ENCODE peak calls at places on chromosomes 4 and X, in five cellular contexts. D, P, T, X and L are unnamed samples.

GRCh38 chr4:20445933-20446723 is 194.4 kb downstream of the SLIT2 start:
- DNase-seq in D (no peak), P (no peak), T (no peak), X (no peak), L (peak)

GRCh38 chrX:49186125-49187027 is at the start of gene PRICKLE3:
- DNase-seq in D (peak), P (peak), T (no peak), X (peak), L (peak)

GRCh38 chr4:37008199-37008598 is 236.3 kb upstream of the NWD2 start:
- DNase-seq in D (no peak), P (no peak), T (no peak), X (peak), L (no peak)

GRCh38 chr4:6727081-6727942 is 11.3 kb downstream of the BLOC1S4 start:
- DNase-seq in D (peak), P (no peak), T (no peak), X (no peak), L (peak)

GRCh38 chrX:36626898-36627297 is 381.3 kb upstream of the FAM47C start:
- DNase-seq in D (no peak), P (no peak), T (no peak), X (no peak), L (no peak)

GRCh38 chr4:108465886-108466491 is 154.4 kb upstream of the RPL34 start:
- DNase-seq in D (no peak), P (no peak), T (no peak), X (no peak), L (no peak)

GRCh38 chrX:134933248-134933647 is 57.5 kb upstream of the SMIM10 start:
- DNase-seq in D (no peak), P (no peak), T (no peak), X (no peak), L (no peak)

GRCh38 chrX:150062292-150063137 is 124.2 kb upstream of the EOLA2 start:
- DNase-seq in D (peak), P (no peak), T (peak), X (no peak), L (peak)

GRCh38 chrX:67353651-67354370 is 190.0 kb upstream of the AR start:
- DNase-seq in D (no peak), P (no peak), T (no peak), X (no peak), L (no peak)

GRCh38 chr4:107213410-107213809 is 177.3 kb upstream of the DKK2 start:
- DNase-seq in D (no peak), P (no peak), T (no peak), X (no peak), L (no peak)

GRCh38 chr4:41320278-41320677 is 63.5 kb downstream of the UCHL1 start:
- DNase-seq in D (no peak), P (no peak), T (no peak), X (no peak), L (no peak)